ENCODE peak calls at places on chromosomes 5 and 9, in nine cellular contexts. One of them, this sample, is unnamed.

GRCh38 chr5:52987711-52988329 is 1.3 kb upstream of the ITGA2 start:
- DNase-seq in hepatic stellate cell: no peak
- DNase-seq in BJ: no peak
- DNase-seq in effector memory CD4-positive, alpha-beta T cell: no peak
- DNase-seq in SW 1271: peak
- DNase-seq in ACHN: peak
- DNase-seq in CD4-positive, alpha-beta T cell: no peak
- DNase-seq in SK-MEL-5: no peak
- DNase-seq in iPS DF 6.9: no peak
- DNase-seq in this sample: peak

GRCh38 chr5:60382761-60383160 is 317.2 kb downstream of the DEPDC1B start:
- DNase-seq in effector memory CD4-positive, alpha-beta T cell: no peak
- DNase-seq in iPS DF 6.9: no peak
- DNase-seq in hepatic stellate cell: peak
- DNase-seq in ACHN: peak
- DNase-seq in SK-MEL-5: peak
- DNase-seq in CD4-positive, alpha-beta T cell: no peak
- DNase-seq in BJ: no peak
- DNase-seq in SW 1271: no peak
- DNase-seq in this sample: peak

GRCh38 chr5:169133500-169133899 is 167.4 kb downstream of the SLIT3 start:
- DNase-seq in SK-MEL-5: no peak
- DNase-seq in ACHN: no peak
- DNase-seq in CD4-positive, alpha-beta T cell: no peak
- DNase-seq in BJ: no peak
- DNase-seq in SW 1271: no peak
- DNase-seq in iPS DF 6.9: no peak
- DNase-seq in hepatic stellate cell: no peak
- DNase-seq in effector memory CD4-positive, alpha-beta T cell: no peak
- DNase-seq in this sample: no peak

GRCh38 chr9:127153484-127153883 is 31.0 kb upstream of the ANGPTL2 start:
- DNase-seq in iPS DF 6.9: no peak
- DNase-seq in CD4-positive, alpha-beta T cell: no peak
- DNase-seq in SW 1271: no peak
- DNase-seq in effector memory CD4-positive, alpha-beta T cell: no peak
- DNase-seq in SK-MEL-5: no peak
- DNase-seq in ACHN: no peak
- DNase-seq in hepatic stellate cell: no peak
- DNase-seq in BJ: no peak
- DNase-seq in this sample: no peak

GRCh38 chr5:143101134-143101533 is 302.4 kb downstream of the NR3C1 start:
- DNase-seq in SW 1271: no peak
- DNase-seq in ACHN: no peak
- DNase-seq in hepatic stellate cell: no peak
- DNase-seq in effector memory CD4-positive, alpha-beta T cell: no peak
- DNase-seq in BJ: no peak
- DNase-seq in CD4-positive, alpha-beta T cell: no peak
- DNase-seq in iPS DF 6.9: no peak
- DNase-seq in SK-MEL-5: no peak
- DNase-seq in this sample: no peak

GRCh38 chr5:657570-657969 is 35.6 kb downstream of the TPPP start:
- DNase-seq in BJ: no peak
- DNase-seq in SK-MEL-5: no peak
- DNase-seq in hepatic stellate cell: peak
- DNase-seq in effector memory CD4-positive, alpha-beta T cell: no peak
- DNase-seq in SW 1271: no peak
- DNase-seq in CD4-positive, alpha-beta T cell: no peak
- DNase-seq in iPS DF 6.9: no peak
- DNase-seq in ACHN: peak
- DNase-seq in this sample: peak

GRCh38 chr5:57175586-57175985 is 1.7 kb downstream of the GPBP1 start:
- DNase-seq in hepatic stellate cell: no peak
- DNase-seq in ACHN: peak
- DNase-seq in effector memory CD4-positive, alpha-beta T cell: no peak
- DNase-seq in BJ: no peak
- DNase-seq in SW 1271: no peak
- DNase-seq in CD4-positive, alpha-beta T cell: no peak
- DNase-seq in iPS DF 6.9: no peak
- DNase-seq in SK-MEL-5: no peak
- DNase-seq in this sample: peak

GRCh38 chr5:57494104-57495098 is 11.8 kb upstream of the ACTBL2 start:
- DNase-seq in CD4-positive, alpha-beta T cell: peak
- DNase-seq in ACHN: peak
- DNase-seq in BJ: peak
- DNase-seq in effector memory CD4-positive, alpha-beta T cell: no peak
- DNase-seq in hepatic stellate cell: peak
- DNase-seq in iPS DF 6.9: no peak
- DNase-seq in SW 1271: peak
- DNase-seq in SK-MEL-5: peak
- DNase-seq in this sample: peak

GRCh38 chr5:310516-310915 is 11.0 kb upstream of the AHRR start:
- DNase-seq in hepatic stellate cell: no peak
- DNase-seq in BJ: no peak
- DNase-seq in ACHN: no peak
- DNase-seq in SW 1271: no peak
- DNase-seq in iPS DF 6.9: no peak
- DNase-seq in SK-MEL-5: no peak
- DNase-seq in effector memory CD4-positive, alpha-beta T cell: no peak
- DNase-seq in CD4-positive, alpha-beta T cell: no peak
- DNase-seq in this sample: no peak

GRCh38 chr9:22447607-22448305 is 1.1 kb downstream of the DMRTA1 start:
- DNase-seq in BJ: no peak
- DNase-seq in SK-MEL-5: no peak
- DNase-seq in ACHN: peak
- DNase-seq in effector memory CD4-positive, alpha-beta T cell: no peak
- DNase-seq in hepatic stellate cell: no peak
- DNase-seq in SW 1271: no peak
- DNase-seq in iPS DF 6.9: no peak
- DNase-seq in CD4-positive, alpha-beta T cell: no peak
- DNase-seq in this sample: no peak

GRCh38 chr9:92270511-92270910 is 23.0 kb downstream of the IARS1 start:
- DNase-seq in BJ: no peak
- DNase-seq in effector memory CD4-positive, alpha-beta T cell: no peak
- DNase-seq in SK-MEL-5: no peak
- DNase-seq in ACHN: no peak
- DNase-seq in iPS DF 6.9: no peak
- DNase-seq in SW 1271: no peak
- DNase-seq in CD4-positive, alpha-beta T cell: no peak
- DNase-seq in hepatic stellate cell: no peak
- DNase-seq in this sample: no peak

GRCh38 chr5:179256229-179257189 is 88.8 kb downstream of the ADAMTS2 start:
- DNase-seq in ACHN: no peak
- DNase-seq in SW 1271: no peak
- DNase-seq in CD4-positive, alpha-beta T cell: no peak
- DNase-seq in BJ: no peak
- DNase-seq in hepatic stellate cell: no peak
- DNase-seq in effector memory CD4-positive, alpha-beta T cell: no peak
- DNase-seq in SK-MEL-5: no peak
- DNase-seq in iPS DF 6.9: no peak
- DNase-seq in this sample: no peak

GRCh38 chr5:127061956-127062355 is 11.3 kb downstream of the C5orf63 start:
- DNase-seq in ACHN: no peak
- DNase-seq in SK-MEL-5: no peak
- DNase-seq in BJ: no peak
- DNase-seq in effector memory CD4-positive, alpha-beta T cell: no peak
- DNase-seq in iPS DF 6.9: no peak
- DNase-seq in SW 1271: no peak
- DNase-seq in hepatic stellate cell: no peak
- DNase-seq in CD4-positive, alpha-beta T cell: no peak
- DNase-seq in this sample: no peak

GRCh38 chr9:123326662-123327093 is 29.3 kb upstream of the CRB2 start:
- DNase-seq in SW 1271: no peak
- DNase-seq in BJ: no peak
- DNase-seq in effector memory CD4-positive, alpha-beta T cell: no peak
- DNase-seq in ACHN: no peak
- DNase-seq in SK-MEL-5: no peak
- DNase-seq in hepatic stellate cell: no peak
- DNase-seq in CD4-positive, alpha-beta T cell: no peak
- DNase-seq in iPS DF 6.9: no peak
- DNase-seq in this sample: no peak

GRCh38 chr5:122921826-122922225 is 76.4 kb downstream of the SNX24 start:
- DNase-seq in iPS DF 6.9: no peak
- DNase-seq in hepatic stellate cell: no peak
- DNase-seq in CD4-positive, alpha-beta T cell: no peak
- DNase-seq in effector memory CD4-positive, alpha-beta T cell: no peak
- DNase-seq in SW 1271: no peak
- DNase-seq in ACHN: no peak
- DNase-seq in BJ: no peak
- DNase-seq in SK-MEL-5: no peak
- DNase-seq in this sample: no peak

GRCh38 chr5:68277427-68277826 is 61.9 kb downstream of the PIK3R1 start:
- DNase-seq in CD4-positive, alpha-beta T cell: no peak
- DNase-seq in iPS DF 6.9: no peak
- DNase-seq in hepatic stellate cell: no peak
- DNase-seq in SW 1271: no peak
- DNase-seq in ACHN: no peak
- DNase-seq in SK-MEL-5: no peak
- DNase-seq in effector memory CD4-positive, alpha-beta T cell: no peak
- DNase-seq in BJ: no peak
- DNase-seq in this sample: no peak

GRCh38 chr5:114308017-114308416 is 53.9 kb upstream of the KCNN2 start:
- DNase-seq in CD4-positive, alpha-beta T cell: no peak
- DNase-seq in ACHN: no peak
- DNase-seq in iPS DF 6.9: no peak
- DNase-seq in effector memory CD4-positive, alpha-beta T cell: no peak
- DNase-seq in SK-MEL-5: no peak
- DNase-seq in SW 1271: no peak
- DNase-seq in hepatic stellate cell: no peak
- DNase-seq in BJ: no peak
- DNase-seq in this sample: no peak

GRCh38 chr5:98307811-98308210 is 465.7 kb upstream of the RGMB start:
- DNase-seq in effector memory CD4-positive, alpha-beta T cell: no peak
- DNase-seq in iPS DF 6.9: no peak
- DNase-seq in SW 1271: no peak
- DNase-seq in ACHN: no peak
- DNase-seq in SK-MEL-5: no peak
- DNase-seq in BJ: no peak
- DNase-seq in CD4-positive, alpha-beta T cell: no peak
- DNase-seq in hepatic stellate cell: peak
- DNase-seq in this sample: peak

GRCh38 chr5:9408964-9409363 is 136.9 kb downstream of the SEMA5A start:
- DNase-seq in BJ: no peak
- DNase-seq in iPS DF 6.9: no peak
- DNase-seq in ACHN: peak
- DNase-seq in SW 1271: no peak
- DNase-seq in CD4-positive, alpha-beta T cell: no peak
- DNase-seq in hepatic stellate cell: no peak
- DNase-seq in effector memory CD4-positive, alpha-beta T cell: no peak
- DNase-seq in SK-MEL-5: no peak
- DNase-seq in this sample: no peak

GRCh38 chr5:173451031-173451430 is 122.8 kb upstream of the STC2 start:
- DNase-seq in SW 1271: no peak
- DNase-seq in iPS DF 6.9: peak
- DNase-seq in CD4-positive, alpha-beta T cell: no peak
- DNase-seq in ACHN: peak
- DNase-seq in BJ: no peak
- DNase-seq in effector memory CD4-positive, alpha-beta T cell: no peak
- DNase-seq in SK-MEL-5: peak
- DNase-seq in hepatic stellate cell: no peak
- DNase-seq in this sample: peak

GRCh38 chr5:177336112-177336511 is 15.4 kb downstream of the LMAN2 start:
- DNase-seq in iPS DF 6.9: no peak
- DNase-seq in ACHN: peak
- DNase-seq in hepatic stellate cell: no peak
- DNase-seq in effector memory CD4-positive, alpha-beta T cell: no peak
- DNase-seq in SK-MEL-5: peak
- DNase-seq in BJ: no peak
- DNase-seq in SW 1271: no peak
- DNase-seq in CD4-positive, alpha-beta T cell: no peak
- DNase-seq in this sample: peak

GRCh38 chr5:169808118-169808581 is 171.1 kb downstream of the DOCK2 start:
- DNase-seq in effector memory CD4-positive, alpha-beta T cell: no peak
- DNase-seq in ACHN: no peak
- DNase-seq in SK-MEL-5: no peak
- DNase-seq in iPS DF 6.9: peak
- DNase-seq in BJ: no peak
- DNase-seq in SW 1271: no peak
- DNase-seq in hepatic stellate cell: no peak
- DNase-seq in CD4-positive, alpha-beta T cell: no peak
- DNase-seq in this sample: no peak

GRCh38 chr9:35756275-35756742 is 2.2 kb upstream of the MSMP start:
- DNase-seq in CD4-positive, alpha-beta T cell: peak
- DNase-seq in BJ: no peak
- DNase-seq in SW 1271: no peak
- DNase-seq in effector memory CD4-positive, alpha-beta T cell: peak
- DNase-seq in hepatic stellate cell: no peak
- DNase-seq in iPS DF 6.9: no peak
- DNase-seq in ACHN: no peak
- DNase-seq in SK-MEL-5: no peak
- DNase-seq in this sample: no peak

GRCh38 chr5:56317923-56318561 is 84.9 kb upstream of the ANKRD55 start:
- DNase-seq in SK-MEL-5: no peak
- DNase-seq in effector memory CD4-positive, alpha-beta T cell: no peak
- DNase-seq in hepatic stellate cell: no peak
- DNase-seq in SW 1271: no peak
- DNase-seq in iPS DF 6.9: no peak
- DNase-seq in ACHN: no peak
- DNase-seq in CD4-positive, alpha-beta T cell: no peak
- DNase-seq in BJ: no peak
- DNase-seq in this sample: no peak

GRCh38 chr5:42621242-42621641 is 135.4 kb upstream of the CCDC152 start:
- DNase-seq in SK-MEL-5: no peak
- DNase-seq in CD4-positive, alpha-beta T cell: no peak
- DNase-seq in ACHN: no peak
- DNase-seq in hepatic stellate cell: no peak
- DNase-seq in iPS DF 6.9: no peak
- DNase-seq in effector memory CD4-positive, alpha-beta T cell: no peak
- DNase-seq in SW 1271: no peak
- DNase-seq in BJ: no peak
- DNase-seq in this sample: no peak

GRCh38 chr9:34638138-34638445 is 505 bp upstream of the SIGMAR1 start:
- DNase-seq in SK-MEL-5: no peak
- DNase-seq in iPS DF 6.9: no peak
- DNase-seq in BJ: no peak
- DNase-seq in CD4-positive, alpha-beta T cell: no peak
- DNase-seq in SW 1271: no peak
- DNase-seq in ACHN: no peak
- DNase-seq in hepatic stellate cell: no peak
- DNase-seq in effector memory CD4-positive, alpha-beta T cell: no peak
- DNase-seq in this sample: no peak

GRCh38 chr9:96327694-96328352 is 25.8 kb upstream of the HSD17B3 start:
- DNase-seq in ACHN: peak
- DNase-seq in effector memory CD4-positive, alpha-beta T cell: no peak
- DNase-seq in SK-MEL-5: peak
- DNase-seq in iPS DF 6.9: no peak
- DNase-seq in BJ: no peak
- DNase-seq in hepatic stellate cell: peak
- DNase-seq in SW 1271: peak
- DNase-seq in CD4-positive, alpha-beta T cell: peak
- DNase-seq in this sample: peak